ENCODE peak calls at places on chromosomes 16 and 17, in seven cellular contexts. O, Z, X, F, N, M and V are unnamed samples.

GRCh38 chr17:55931448-55931847 is 180.6 kb downstream of the PCTP start:
- DNase-seq in X (no peak), N (no peak), F (no peak), M (no peak), Z (no peak), O (no peak), V (no peak)

GRCh38 chr16:50818380-50818779 is 76.5 kb downstream of the CYLD start:
- DNase-seq in O (peak; percentile 26), N (no peak), Z (no peak), X (no peak), F (no peak), M (no peak), V (no peak)

GRCh38 chr16:63982156-63982555 is 1139.7 kb downstream of the CDH11 start:
- DNase-seq in Z (no peak), M (no peak), F (no peak), N (no peak), X (no peak), O (no peak), V (no peak)

GRCh38 chr16:25799816-25800215 is 108.1 kb downstream of the HS3ST4 start:
- DNase-seq in M (no peak), X (no peak), O (no peak), N (no peak), F (no peak), Z (no peak), V (no peak)

GRCh38 chr17:33140413-33141099 is 148.9 kb downstream of the SPACA3 start:
- DNase-seq in M (no peak), N (no peak), F (no peak), X (peak; percentile 33), Z (no peak), O (no peak), V (no peak)

GRCh38 chr17:36004604-36005003 is 3.3 kb upstream of the CCL15 start:
- DNase-seq in Z (no peak), X (no peak), N (no peak), O (peak; percentile 9), F (no peak), M (no peak), V (no peak)

GRCh38 chr16:56195151-56195550 is 3.9 kb downstream of the GNAO1 start:
- DNase-seq in Z (no peak), M (no peak), F (peak; percentile 20), O (no peak), N (no peak), X (peak; percentile 74), V (no peak)

GRCh38 chr17:62092784-62093183 is 27.7 kb upstream of the MED13 start:
- DNase-seq in X (no peak), O (no peak), F (no peak), Z (no peak), M (no peak), N (no peak), V (no peak)

GRCh38 chr16:4315185-4316102 is at the start of gene GLIS2:
- DNase-seq in M (no peak), F (peak; percentile 57), Z (peak; percentile 90), X (peak; percentile 94), N (peak; percentile 86), O (peak; percentile 74), V (peak; percentile 85)

GRCh38 chr17:55513885-55514590 is 2.8 kb upstream of the SMIM36 start:
- DNase-seq in O (peak; percentile 72), N (peak; percentile 48), X (peak; percentile 79), M (peak; percentile 39), F (peak; percentile 60), Z (no peak), V (no peak)

GRCh38 chr17:80848449-80849102 is 143.1 kb upstream of the CHMP6 start:
- DNase-seq in Z (no peak), F (no peak), X (no peak), O (no peak), N (no peak), M (no peak), V (peak; percentile 41)